ENCODE peak calls at places on chromosomes 2 and 18, in seven cellular contexts. One of them, this sample, is unnamed.

GRCh38 chr2:39696072-39696471 is 30.4 kb downstream of the TMEM178A start:
- DNase-seq in uterus: no peak
- DNase-seq in H54: no peak
- DNase-seq in suprapubic skin: no peak
- DNase-seq in left ventricle myocardium inferior: no peak
- DNase-seq in HFFc6: peak
- DNase-seq in GM19239: no peak
- DNase-seq in this sample: no peak

GRCh38 chr2:98293003-98293402 is 53.3 kb upstream of the CNGA3 start:
- DNase-seq in uterus: no peak
- DNase-seq in H54: no peak
- DNase-seq in suprapubic skin: no peak
- DNase-seq in left ventricle myocardium inferior: no peak
- DNase-seq in HFFc6: peak
- DNase-seq in GM19239: no peak
- DNase-seq in this sample: no peak

GRCh38 chr2:151200277-151200676 is 61.4 kb downstream of the RBM43 start:
- DNase-seq in uterus: no peak
- DNase-seq in H54: no peak
- DNase-seq in suprapubic skin: no peak
- DNase-seq in left ventricle myocardium inferior: no peak
- DNase-seq in HFFc6: no peak
- DNase-seq in GM19239: no peak
- DNase-seq in this sample: no peak

GRCh38 chr2:128734521-128735295 is 416.0 kb upstream of the HS6ST1 start:
- DNase-seq in uterus: no peak
- DNase-seq in H54: no peak
- DNase-seq in suprapubic skin: no peak
- DNase-seq in left ventricle myocardium inferior: no peak
- DNase-seq in HFFc6: no peak
- DNase-seq in GM19239: peak
- DNase-seq in this sample: no peak

GRCh38 chr2:218859556-218859993 is at the start of gene WNT6:
- DNase-seq in uterus: peak
- DNase-seq in H54: no peak
- DNase-seq in suprapubic skin: peak
- DNase-seq in left ventricle myocardium inferior: no peak
- DNase-seq in HFFc6: no peak
- DNase-seq in GM19239: no peak
- DNase-seq in this sample: no peak

GRCh38 chr2:128376241-128377041 is 57.8 kb upstream of the HS6ST1 start:
- DNase-seq in uterus: peak
- DNase-seq in H54: no peak
- DNase-seq in suprapubic skin: peak
- DNase-seq in left ventricle myocardium inferior: no peak
- DNase-seq in HFFc6: no peak
- DNase-seq in GM19239: no peak
- DNase-seq in this sample: no peak

GRCh38 chr2:121748202-121748601 is 7.2 kb upstream of the TSN start:
- DNase-seq in uterus: no peak
- DNase-seq in H54: no peak
- DNase-seq in suprapubic skin: no peak
- DNase-seq in left ventricle myocardium inferior: no peak
- DNase-seq in HFFc6: peak
- DNase-seq in GM19239: no peak
- DNase-seq in this sample: no peak

GRCh38 chr2:121336528-121337294 is 51.7 kb upstream of the TFCP2L1 start:
- DNase-seq in uterus: no peak
- DNase-seq in H54: no peak
- DNase-seq in suprapubic skin: peak
- DNase-seq in left ventricle myocardium inferior: no peak
- DNase-seq in HFFc6: no peak
- DNase-seq in GM19239: no peak
- DNase-seq in this sample: no peak

GRCh38 chr2:224442092-224442999 is 40.4 kb upstream of the FAM124B start:
- DNase-seq in uterus: no peak
- DNase-seq in H54: no peak
- DNase-seq in suprapubic skin: no peak
- DNase-seq in left ventricle myocardium inferior: no peak
- DNase-seq in HFFc6: peak
- DNase-seq in GM19239: peak
- DNase-seq in this sample: peak

GRCh38 chr18:46333371-46334199 is 229.4 kb downstream of the HAUS1 start:
- DNase-seq in uterus: no peak
- DNase-seq in H54: no peak
- DNase-seq in suprapubic skin: no peak
- DNase-seq in left ventricle myocardium inferior: peak
- DNase-seq in HFFc6: no peak
- DNase-seq in GM19239: no peak
- DNase-seq in this sample: peak

GRCh38 chr2:24206242-24206641 is 31.4 kb downstream of the FAM228A start:
- DNase-seq in uterus: no peak
- DNase-seq in H54: no peak
- DNase-seq in suprapubic skin: no peak
- DNase-seq in left ventricle myocardium inferior: no peak
- DNase-seq in HFFc6: no peak
- DNase-seq in GM19239: no peak
- DNase-seq in this sample: no peak

GRCh38 chr2:223532161-223532560 is 70.0 kb downstream of the SCG2 start:
- DNase-seq in uterus: no peak
- DNase-seq in H54: no peak
- DNase-seq in suprapubic skin: no peak
- DNase-seq in left ventricle myocardium inferior: no peak
- DNase-seq in HFFc6: peak
- DNase-seq in GM19239: no peak
- DNase-seq in this sample: no peak

GRCh38 chr2:8761529-8762164 is 75.8 kb downstream of the KIDINS220 start:
- DNase-seq in uterus: no peak
- DNase-seq in H54: peak
- DNase-seq in suprapubic skin: no peak
- DNase-seq in left ventricle myocardium inferior: no peak
- DNase-seq in HFFc6: peak
- DNase-seq in GM19239: no peak
- DNase-seq in this sample: peak

GRCh38 chr2:144183744-144184143 is 336.2 kb downstream of the ZEB2 start:
- DNase-seq in uterus: no peak
- DNase-seq in H54: no peak
- DNase-seq in suprapubic skin: no peak
- DNase-seq in left ventricle myocardium inferior: no peak
- DNase-seq in HFFc6: peak
- DNase-seq in GM19239: peak
- DNase-seq in this sample: peak

GRCh38 chr2:238100049-238100820 is at the start of gene ESPNL:
- DNase-seq in uterus: no peak
- DNase-seq in H54: no peak
- DNase-seq in suprapubic skin: peak
- DNase-seq in left ventricle myocardium inferior: no peak
- DNase-seq in HFFc6: no peak
- DNase-seq in GM19239: no peak
- DNase-seq in this sample: no peak

GRCh38 chr2:188265315-188265714 is 26.4 kb upstream of the GULP1 start:
- DNase-seq in uterus: no peak
- DNase-seq in H54: no peak
- DNase-seq in suprapubic skin: no peak
- DNase-seq in left ventricle myocardium inferior: no peak
- DNase-seq in HFFc6: no peak
- DNase-seq in GM19239: no peak
- DNase-seq in this sample: no peak

GRCh38 chr18:68121826-68122225 is 593.1 kb downstream of the TMX3 start:
- DNase-seq in uterus: no peak
- DNase-seq in H54: no peak
- DNase-seq in suprapubic skin: no peak
- DNase-seq in left ventricle myocardium inferior: no peak
- DNase-seq in HFFc6: no peak
- DNase-seq in GM19239: no peak
- DNase-seq in this sample: no peak

GRCh38 chr2:118032169-118033013 is 18.5 kb upstream of the CCDC93 start:
- DNase-seq in uterus: no peak
- DNase-seq in H54: no peak
- DNase-seq in suprapubic skin: no peak
- DNase-seq in left ventricle myocardium inferior: no peak
- DNase-seq in HFFc6: peak
- DNase-seq in GM19239: no peak
- DNase-seq in this sample: no peak

GRCh38 chr2:148927010-148927409 is 52.0 kb downstream of the KIF5C start:
- DNase-seq in uterus: no peak
- DNase-seq in H54: no peak
- DNase-seq in suprapubic skin: no peak
- DNase-seq in left ventricle myocardium inferior: peak
- DNase-seq in HFFc6: no peak
- DNase-seq in GM19239: peak
- DNase-seq in this sample: no peak

GRCh38 chr18:50559750-50560680 is at the start of gene MAPK4:
- DNase-seq in uterus: peak
- DNase-seq in H54: no peak
- DNase-seq in suprapubic skin: no peak
- DNase-seq in left ventricle myocardium inferior: peak
- DNase-seq in HFFc6: no peak
- DNase-seq in GM19239: peak
- DNase-seq in this sample: no peak

GRCh38 chr2:27078267-27079194 is at the start of gene EMILIN1:
- DNase-seq in uterus: peak
- DNase-seq in H54: no peak
- DNase-seq in suprapubic skin: peak
- DNase-seq in left ventricle myocardium inferior: peak
- DNase-seq in HFFc6: peak
- DNase-seq in GM19239: no peak
- DNase-seq in this sample: peak

GRCh38 chr2:170218456-170218855 is 40.5 kb downstream of the MYO3B start:
- DNase-seq in uterus: no peak
- DNase-seq in H54: no peak
- DNase-seq in suprapubic skin: no peak
- DNase-seq in left ventricle myocardium inferior: no peak
- DNase-seq in HFFc6: no peak
- DNase-seq in GM19239: no peak
- DNase-seq in this sample: no peak

GRCh38 chr2:85585781-85586105 is 1.5 kb downstream of the VAMP5 start:
- DNase-seq in uterus: no peak
- DNase-seq in H54: peak
- DNase-seq in suprapubic skin: no peak
- DNase-seq in left ventricle myocardium inferior: no peak
- DNase-seq in HFFc6: peak
- DNase-seq in GM19239: no peak
- DNase-seq in this sample: no peak

GRCh38 chr18:60259052-60259681 is 113.4 kb downstream of the MC4R start:
- DNase-seq in uterus: no peak
- DNase-seq in H54: no peak
- DNase-seq in suprapubic skin: no peak
- DNase-seq in left ventricle myocardium inferior: no peak
- DNase-seq in HFFc6: no peak
- DNase-seq in GM19239: no peak
- DNase-seq in this sample: peak

GRCh38 chr2:28717339-28717758 is 34.3 kb upstream of the PPP1CB start:
- DNase-seq in uterus: peak
- DNase-seq in H54: peak
- DNase-seq in suprapubic skin: peak
- DNase-seq in left ventricle myocardium inferior: peak
- DNase-seq in HFFc6: peak
- DNase-seq in GM19239: no peak
- DNase-seq in this sample: peak

GRCh38 chr2:904243-905024 is 46.2 kb upstream of the SNTG2 start:
- DNase-seq in uterus: no peak
- DNase-seq in H54: no peak
- DNase-seq in suprapubic skin: no peak
- DNase-seq in left ventricle myocardium inferior: no peak
- DNase-seq in HFFc6: no peak
- DNase-seq in GM19239: no peak
- DNase-seq in this sample: no peak

GRCh38 chr18:50819027-50819726 is 639 bp downstream of the MRO start:
- DNase-seq in uterus: peak
- DNase-seq in H54: peak
- DNase-seq in suprapubic skin: no peak
- DNase-seq in left ventricle myocardium inferior: peak
- DNase-seq in HFFc6: no peak
- DNase-seq in GM19239: no peak
- DNase-seq in this sample: no peak

GRCh38 chr18:57095884-57096283 is 51.0 kb upstream of the BOD1L2 start:
- DNase-seq in uterus: no peak
- DNase-seq in H54: no peak
- DNase-seq in suprapubic skin: no peak
- DNase-seq in left ventricle myocardium inferior: no peak
- DNase-seq in HFFc6: no peak
- DNase-seq in GM19239: no peak
- DNase-seq in this sample: no peak

GRCh38 chr2:10547011-10547410 is 98.9 kb upstream of the ODC1 start:
- DNase-seq in uterus: no peak
- DNase-seq in H54: peak
- DNase-seq in suprapubic skin: no peak
- DNase-seq in left ventricle myocardium inferior: no peak
- DNase-seq in HFFc6: peak
- DNase-seq in GM19239: no peak
- DNase-seq in this sample: no peak

GRCh38 chr2:11532434-11533055 is 1.3 kb upstream of the GREB1 start:
- DNase-seq in uterus: peak
- DNase-seq in H54: no peak
- DNase-seq in suprapubic skin: no peak
- DNase-seq in left ventricle myocardium inferior: no peak
- DNase-seq in HFFc6: peak
- DNase-seq in GM19239: no peak
- DNase-seq in this sample: no peak

GRCh38 chr2:238120463-238121298 is 17.8 kb upstream of the KLHL30 start:
- DNase-seq in uterus: no peak
- DNase-seq in H54: no peak
- DNase-seq in suprapubic skin: no peak
- DNase-seq in left ventricle myocardium inferior: no peak
- DNase-seq in HFFc6: no peak
- DNase-seq in GM19239: no peak
- DNase-seq in this sample: no peak

GRCh38 chr2:206996556-206997065 is 57.3 kb downstream of the CPO start:
- DNase-seq in uterus: no peak
- DNase-seq in H54: no peak
- DNase-seq in suprapubic skin: no peak
- DNase-seq in left ventricle myocardium inferior: no peak
- DNase-seq in HFFc6: no peak
- DNase-seq in GM19239: no peak
- DNase-seq in this sample: no peak

GRCh38 chr2:7986431-7986830 is 695.4 kb upstream of the ID2 start:
- DNase-seq in uterus: no peak
- DNase-seq in H54: no peak
- DNase-seq in suprapubic skin: no peak
- DNase-seq in left ventricle myocardium inferior: no peak
- DNase-seq in HFFc6: no peak
- DNase-seq in GM19239: no peak
- DNase-seq in this sample: no peak

GRCh38 chr2:112920923-112921532 is 10.1 kb downstream of the IL37 start:
- DNase-seq in uterus: no peak
- DNase-seq in H54: peak
- DNase-seq in suprapubic skin: no peak
- DNase-seq in left ventricle myocardium inferior: no peak
- DNase-seq in HFFc6: peak
- DNase-seq in GM19239: no peak
- DNase-seq in this sample: peak

GRCh38 chr2:72204156-72204781 is 56.6 kb upstream of the CYP26B1 start:
- DNase-seq in uterus: no peak
- DNase-seq in H54: no peak
- DNase-seq in suprapubic skin: no peak
- DNase-seq in left ventricle myocardium inferior: no peak
- DNase-seq in HFFc6: no peak
- DNase-seq in GM19239: no peak
- DNase-seq in this sample: no peak

GRCh38 chr2:55106148-55106547 is 55.9 kb upstream of the RTN4 start:
- DNase-seq in uterus: no peak
- DNase-seq in H54: no peak
- DNase-seq in suprapubic skin: no peak
- DNase-seq in left ventricle myocardium inferior: no peak
- DNase-seq in HFFc6: no peak
- DNase-seq in GM19239: no peak
- DNase-seq in this sample: no peak

GRCh38 chr2:109246616-109247015 is 117.6 kb downstream of the SH3RF3 start:
- DNase-seq in uterus: no peak
- DNase-seq in H54: no peak
- DNase-seq in suprapubic skin: peak
- DNase-seq in left ventricle myocardium inferior: no peak
- DNase-seq in HFFc6: no peak
- DNase-seq in GM19239: no peak
- DNase-seq in this sample: no peak

GRCh38 chr2:70939001-70939846 is 3.5 kb downstream of the ATP6V1B1 start:
- DNase-seq in uterus: no peak
- DNase-seq in H54: no peak
- DNase-seq in suprapubic skin: peak
- DNase-seq in left ventricle myocardium inferior: no peak
- DNase-seq in HFFc6: no peak
- DNase-seq in GM19239: no peak
- DNase-seq in this sample: no peak

This sample was measured in foreskin melanocyte.